ENCODE peak calls at places on chromosomes 3 and 15, in four cellular contexts. Y, F, H and Q are unnamed samples.

GRCh38 chr3:196968233-196969000 is at the start of gene PIGZ:
- DNase-seq in Y (no peak), F (peak), H (peak), Q (peak)

GRCh38 chr15:87527875-87528274 is 728.7 kb downstream of the NTRK3 start:
- DNase-seq in Y (no peak), F (no peak), H (no peak), Q (no peak)

GRCh38 chr15:70320077-70320830 is 222.5 kb upstream of the TLE3 start:
- DNase-seq in Y (no peak), F (peak), H (no peak), Q (no peak)

GRCh38 chr3:54198556-54198955 is 76.2 kb downstream of the CACNA2D3 start:
- DNase-seq in Y (no peak), F (no peak), H (no peak), Q (no peak)

GRCh38 chr15:92811514-92811913 is 88.6 kb upstream of the CHD2 start:
- DNase-seq in Y (no peak), F (no peak), H (no peak), Q (no peak)

GRCh38 chr15:44501768-44502366 is 35.1 kb upstream of the EIF3J start:
- DNase-seq in Y (no peak), F (peak), H (no peak), Q (no peak)

GRCh38 chr3:72041531-72041930 is 256.6 kb upstream of the PROK2 start:
- DNase-seq in Y (no peak), F (peak), H (no peak), Q (no peak)

GRCh38 chr15:34262362-34262761 is 37.5 kb downstream of the EMC4 start:
- DNase-seq in Y (no peak), F (no peak), H (no peak), Q (no peak)

GRCh38 chr3:115646027-115646690 is 22.8 kb downstream of the GAP43 start:
- DNase-seq in Y (no peak), F (peak), H (no peak), Q (no peak)

GRCh38 chr3:105656607-105657504 is 212.0 kb downstream of the CBLB start:
- DNase-seq in Y (no peak), F (no peak), H (no peak), Q (no peak)

GRCh38 chr3:196654691-196655090 is 15.2 kb downstream of the NRROS start:
- DNase-seq in Y (no peak), F (no peak), H (no peak), Q (no peak)